ENCODE peak calls at places on chromosomes 6 and 20, in four cellular contexts. A, C, Z and F are unnamed samples.

GRCh38 chr6:27273783-27274182 is 26.3 kb downstream of the PRSS16 start:
- DNase-seq in Z (no peak), A (no peak), C (no peak), F (no peak)

GRCh38 chr20:31515775-31516107 is 1.5 kb downstream of the HM13 start:
- DNase-seq in C (no peak), A (no peak), Z (no peak), F (no peak)

GRCh38 chr6:5997420-5998093 is 9.2 kb downstream of the NRN1 start:
- DNase-seq in A (no peak), C (no peak), Z (no peak), F (peak; percentile 64)

GRCh38 chr6:35691027-35691824 is 2.5 kb upstream of the FKBP5 start:
- DNase-seq in Z (no peak), C (no peak), A (no peak), F (no peak)

GRCh38 chr20:52799130-52799529 is 173.0 kb upstream of the TSHZ2 start:
- DNase-seq in Z (no peak), A (no peak), C (no peak), F (no peak)

GRCh38 chr6:69631552-69632346 is 165.1 kb downstream of the LMBRD1 start:
- DNase-seq in C (no peak), Z (no peak), A (no peak), F (no peak)

GRCh38 chr20:23046431-23046830 is 3.0 kb downstream of the THBD start:
- DNase-seq in A (no peak), Z (no peak), C (no peak), F (peak; percentile 23)

GRCh38 chr6:127938701-127939100 is 37.8 kb upstream of the THEMIS start:
- DNase-seq in C (no peak), A (no peak), Z (peak; percentile 6), F (no peak)

GRCh38 chr20:50843331-50844276 is 48.7 kb downstream of the BCAS4 start:
- DNase-seq in C (no peak), A (no peak), Z (no peak), F (no peak)

GRCh38 chr20:53839423-53840176 is 230.8 kb downstream of the BCAS1 start:
- DNase-seq in Z (no peak), C (no peak), A (no peak), F (peak; percentile 67)

GRCh38 chr20:841568-842546 is 8.3 kb downstream of the FAM110A start:
- DNase-seq in A (peak; percentile 78), C (no peak), Z (no peak), F (peak; percentile 76)

GRCh38 chr6:21634582-21634981 is 41.0 kb downstream of the SOX4 start:
- DNase-seq in C (no peak), Z (no peak), A (no peak), F (no peak)

GRCh38 chr6:166932116-166932515 is 24.2 kb downstream of the RNASET2 start:
- DNase-seq in Z (no peak), C (no peak), A (no peak), F (no peak)

GRCh38 chr6:43021270-43022047 is at the start of gene RRP36:
- DNase-seq in Z (no peak), A (peak; percentile 84), C (peak; percentile 88), F (peak; percentile 75)
- TF ChIP-seq JUND in Z (no peak), A (no peak), C (no peak), F (no peak)

GRCh38 chr20:38340693-38341092 is 5.6 kb upstream of the LBP start:
- DNase-seq in Z (no peak), A (no peak), C (no peak), F (no peak)

GRCh38 chr20:38338849-38339520 is 7.3 kb upstream of the LBP start:
- DNase-seq in Z (no peak), C (no peak), A (peak; percentile 60), F (no peak)

GRCh38 chr20:38339993-38340392 is 6.3 kb upstream of the LBP start:
- DNase-seq in C (no peak), A (no peak), Z (no peak), F (no peak)

GRCh38 chr20:38334016-38334415 is 12.3 kb upstream of the LBP start:
- DNase-seq in C (no peak), A (no peak), Z (no peak), F (no peak)

DNA sequence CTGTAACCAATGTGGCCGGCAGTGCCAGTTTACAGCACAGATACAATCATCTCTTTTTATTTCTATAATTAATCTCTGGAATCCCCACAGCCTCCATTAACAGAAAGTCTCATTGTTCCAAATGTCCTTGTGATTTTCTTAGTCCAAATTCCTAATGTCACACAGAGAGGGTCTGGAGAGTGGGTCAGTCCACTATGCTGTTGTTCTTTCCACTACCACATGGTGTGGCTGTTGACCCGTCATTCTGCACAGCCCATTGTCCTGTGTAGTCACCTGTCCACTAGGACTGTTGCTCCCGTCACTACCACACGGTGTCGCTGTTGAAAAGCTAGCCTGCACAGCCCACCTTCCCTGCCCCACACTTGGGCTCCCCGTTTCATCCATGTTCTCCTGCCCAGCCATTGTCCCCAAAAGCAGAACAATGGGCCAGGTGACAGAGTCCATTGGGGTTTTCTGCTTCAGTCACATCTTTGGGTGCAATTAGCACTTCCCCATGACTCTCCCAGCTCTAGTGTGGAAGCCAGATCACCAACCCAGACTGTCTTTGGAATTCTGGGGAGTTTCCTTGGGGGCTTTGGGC is 8.6 kb upstream of the LBP start:
- DNase-seq in C (peak; percentile 85), Z (peak; percentile 74), A (peak; percentile 98), F (peak; percentile 77)
- TF ChIP-seq JUND in C (peak; percentile 47), Z (no peak), A (peak; percentile 74), F (no peak)

DNA sequence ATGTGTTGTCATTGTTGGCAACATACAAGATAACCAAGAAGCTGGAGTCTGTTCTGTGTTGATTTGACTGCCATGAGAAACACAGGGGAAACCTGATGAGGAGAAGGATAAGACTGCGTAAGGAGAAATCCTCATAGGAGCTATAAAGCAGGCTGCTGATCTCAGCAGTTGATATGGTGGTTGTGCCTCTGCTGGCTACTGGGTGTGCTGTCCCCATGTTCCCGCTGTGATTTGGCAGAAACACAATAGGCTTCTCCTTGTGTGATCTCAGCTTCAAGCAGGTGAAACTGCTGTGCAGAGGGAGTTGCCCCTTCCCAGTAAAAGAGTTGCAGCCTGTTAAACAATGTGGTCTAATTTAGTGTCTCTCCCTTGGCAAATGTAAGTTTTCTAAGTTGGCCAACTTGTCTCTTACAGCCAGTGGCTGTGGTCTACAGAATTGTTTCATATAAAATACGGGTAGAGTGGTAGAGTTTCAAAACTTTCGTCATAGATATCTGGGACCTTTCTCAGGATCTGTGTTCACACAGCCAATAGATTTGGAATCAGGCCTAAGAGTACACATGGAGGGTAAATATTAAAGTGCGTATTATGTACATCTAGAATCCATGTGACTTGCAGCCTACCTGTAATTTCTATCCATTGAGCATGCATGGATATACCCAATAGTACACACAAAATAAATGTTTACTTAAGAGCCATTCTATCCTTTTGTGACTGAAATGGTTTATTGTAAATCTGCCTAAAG is 78.4 kb downstream of the RNF144B start:
- DNase-seq in C (no peak), A (no peak), Z (no peak), F (no peak)
- TF ChIP-seq JUND in C (no peak), A (no peak), Z (no peak), F (no peak)

DNA sequence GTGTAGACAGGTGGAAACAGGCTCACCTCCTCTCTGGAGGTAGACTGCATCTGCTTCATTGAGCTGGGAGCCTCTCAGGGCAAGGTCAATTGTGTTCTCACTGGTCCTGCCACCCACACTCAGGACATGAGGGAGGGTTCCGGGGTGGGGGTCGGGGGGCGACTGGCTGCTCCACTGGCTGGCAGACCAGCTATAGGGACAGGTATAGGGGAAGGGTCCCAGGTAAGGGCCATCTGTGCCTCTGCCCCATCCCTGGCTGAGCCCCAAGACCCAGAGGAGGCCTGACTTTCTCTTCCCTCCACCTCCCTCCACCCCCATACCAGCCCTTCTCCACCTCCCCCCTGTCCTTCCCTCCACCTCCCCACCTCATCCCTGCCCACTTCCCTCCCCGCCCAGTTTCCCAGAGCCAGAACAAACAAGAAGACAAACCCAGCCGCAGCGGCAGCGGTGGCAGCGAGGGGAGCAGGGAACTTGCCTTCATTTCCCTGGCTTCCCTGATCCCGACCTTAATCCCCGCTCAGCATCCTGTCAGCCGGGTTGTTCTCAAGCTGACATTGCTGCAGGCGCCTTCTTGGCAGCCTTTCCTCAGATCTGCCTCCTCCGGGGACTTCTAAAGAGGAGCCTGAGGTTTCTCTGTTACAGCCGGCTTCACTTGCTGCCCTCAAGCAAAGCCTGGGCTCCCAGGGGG is 18.3 kb upstream of the FOXP4 start:
- DNase-seq in C (no peak), Z (no peak), A (no peak), F (peak; percentile 19)
- TF ChIP-seq JUND in C (no peak), Z (no peak), A (no peak), F (no peak)

GRCh38 chr20:63307538-63308217 is 14.7 kb downstream of the COL20A1 start:
- DNase-seq in A (no peak), Z (no peak), C (no peak), F (no peak)

GRCh38 chr20:63305393-63305792 is 12.4 kb downstream of the COL20A1 start:
- DNase-seq in Z (no peak), A (no peak), C (no peak), F (no peak)

GRCh38 chr20:63309261-63310071 is 16.5 kb downstream of the COL20A1 start:
- DNase-seq in A (peak; percentile 83), Z (no peak), C (peak; percentile 75), F (no peak)

GRCh38 chr20:63308218-63308911 is 15.4 kb downstream of the COL20A1 start:
- DNase-seq in Z (no peak), C (no peak), A (no peak), F (no peak)

GRCh38 chr20:63306673-63307537 is 13.9 kb downstream of the COL20A1 start:
- DNase-seq in A (no peak), Z (no peak), C (no peak), F (no peak)
- TF ChIP-seq JUND in A (no peak), Z (no peak), C (no peak), F (no peak)

DNA sequence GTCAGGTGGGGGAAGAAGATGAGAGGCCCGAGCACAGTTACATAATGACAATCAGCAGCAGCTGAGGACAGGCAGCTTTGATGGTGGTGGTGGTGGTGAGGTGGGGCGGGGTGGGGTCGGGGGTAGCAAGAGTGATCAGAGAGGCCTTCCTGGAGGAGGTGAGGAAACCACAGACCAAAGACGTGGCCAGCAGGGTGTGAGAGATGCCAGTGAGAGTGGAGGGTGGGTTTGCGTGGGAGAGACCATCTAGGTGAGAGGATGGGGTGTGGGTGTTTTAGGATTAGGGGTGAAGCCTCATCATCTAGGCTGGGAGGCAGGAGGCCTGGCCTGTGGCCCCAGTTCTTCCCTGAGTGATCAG is 76.0 kb upstream of the TOX2 start:
- DNase-seq in C (no peak), A (peak; percentile 30), Z (no peak), F (no peak)
- TF ChIP-seq JUND in C (no peak), A (no peak), Z (no peak), F (no peak)

GRCh38 chr6:87714093-87714809 is 12.2 kb upstream of the AKIRIN2 start:
- DNase-seq in Z (no peak), C (no peak), A (peak; percentile 30), F (no peak)
- TF ChIP-seq JUND in Z (peak; percentile 35), C (no peak), A (no peak), F (no peak)